ENCODE peak calls at places on chromosomes 2 and 18, in eight cellular contexts. One of them, this sample, is unnamed.

GRCh38 chr18:79543861-79544385 is 135.7 kb upstream of the CTDP1 start:
- DNase-seq in hepatocyte: no peak
- DNase-seq in posterior vena cava: peak; percentile 76
- DNase-seq in effector memory CD4-positive, alpha-beta T cell: no peak
- DNase-seq in GM23338: no peak
- DNase-seq in left cardiac atrium: peak; percentile 24
- DNase-seq in NCI-H510A: no peak
- DNase-seq in choroid plexus epithelial cell: no peak
- DNase-seq in this sample: no peak

GRCh38 chr2:156322681-156323211 is 9.8 kb downstream of the NR4A2 start:
- DNase-seq in hepatocyte: no peak
- DNase-seq in posterior vena cava: no peak
- DNase-seq in effector memory CD4-positive, alpha-beta T cell: no peak
- DNase-seq in GM23338: peak; percentile 91
- DNase-seq in left cardiac atrium: no peak
- DNase-seq in NCI-H510A: no peak
- DNase-seq in choroid plexus epithelial cell: no peak
- DNase-seq in this sample: no peak

GRCh38 chr2:33412920-33413319 is 63.5 kb upstream of the RASGRP3 start:
- DNase-seq in hepatocyte: peak; percentile 19
- DNase-seq in posterior vena cava: no peak
- DNase-seq in effector memory CD4-positive, alpha-beta T cell: no peak
- DNase-seq in GM23338: peak; percentile 54
- DNase-seq in left cardiac atrium: no peak
- DNase-seq in NCI-H510A: no peak
- DNase-seq in choroid plexus epithelial cell: peak; percentile 85
- DNase-seq in this sample: no peak

GRCh38 chr2:233446616-233447305 is 92.5 kb downstream of the DGKD start:
- DNase-seq in hepatocyte: no peak
- DNase-seq in posterior vena cava: peak; percentile 75
- DNase-seq in effector memory CD4-positive, alpha-beta T cell: no peak
- DNase-seq in GM23338: no peak
- DNase-seq in left cardiac atrium: peak; percentile 14
- DNase-seq in NCI-H510A: no peak
- DNase-seq in choroid plexus epithelial cell: no peak
- DNase-seq in this sample: no peak

GRCh38 chr2:137155351-137156104 is 390.2 kb downstream of the THSD7B start:
- DNase-seq in hepatocyte: no peak
- DNase-seq in posterior vena cava: no peak
- DNase-seq in effector memory CD4-positive, alpha-beta T cell: no peak
- DNase-seq in GM23338: no peak
- DNase-seq in left cardiac atrium: no peak
- DNase-seq in NCI-H510A: no peak
- DNase-seq in choroid plexus epithelial cell: peak; percentile 24
- DNase-seq in this sample: no peak

GRCh38 chr2:120424274-120424796 is 78.4 kb downstream of the INHBB start:
- DNase-seq in hepatocyte: no peak
- DNase-seq in posterior vena cava: no peak
- DNase-seq in effector memory CD4-positive, alpha-beta T cell: no peak
- DNase-seq in GM23338: no peak
- DNase-seq in left cardiac atrium: no peak
- DNase-seq in NCI-H510A: no peak
- DNase-seq in choroid plexus epithelial cell: no peak
- DNase-seq in this sample: no peak

GRCh38 chr18:7370812-7371211 is 139.9 kb downstream of the LRRC30 start:
- DNase-seq in hepatocyte: peak; percentile 37
- DNase-seq in posterior vena cava: peak; percentile 83
- DNase-seq in effector memory CD4-positive, alpha-beta T cell: no peak
- DNase-seq in GM23338: no peak
- DNase-seq in left cardiac atrium: peak; percentile 89
- DNase-seq in NCI-H510A: no peak
- DNase-seq in choroid plexus epithelial cell: no peak
- DNase-seq in this sample: no peak

GRCh38 chr2:73291461-73292315 is 1.7 kb downstream of the EGR4 start:
- DNase-seq in hepatocyte: no peak
- DNase-seq in posterior vena cava: peak; percentile 84
- DNase-seq in effector memory CD4-positive, alpha-beta T cell: no peak
- DNase-seq in GM23338: peak; percentile 79
- DNase-seq in left cardiac atrium: no peak
- DNase-seq in NCI-H510A: peak; percentile 28
- DNase-seq in choroid plexus epithelial cell: no peak
- DNase-seq in this sample: no peak

GRCh38 chr2:240245706-240246105 is 105.2 kb upstream of the OTOS start:
- DNase-seq in hepatocyte: no peak
- DNase-seq in posterior vena cava: peak; percentile 79
- DNase-seq in effector memory CD4-positive, alpha-beta T cell: no peak
- DNase-seq in GM23338: no peak
- DNase-seq in left cardiac atrium: no peak
- DNase-seq in NCI-H510A: no peak
- DNase-seq in choroid plexus epithelial cell: peak; percentile 61
- DNase-seq in this sample: no peak

GRCh38 chr2:111239107-111239506 is 118.4 kb downstream of the BCL2L11 start:
- DNase-seq in hepatocyte: no peak
- DNase-seq in posterior vena cava: no peak
- DNase-seq in effector memory CD4-positive, alpha-beta T cell: no peak
- DNase-seq in GM23338: no peak
- DNase-seq in left cardiac atrium: no peak
- DNase-seq in NCI-H510A: no peak
- DNase-seq in choroid plexus epithelial cell: no peak
- DNase-seq in this sample: no peak

GRCh38 chr2:99297990-99298389 is 3.0 kb downstream of the LYG1 start:
- DNase-seq in hepatocyte: no peak
- DNase-seq in posterior vena cava: no peak
- DNase-seq in effector memory CD4-positive, alpha-beta T cell: no peak
- DNase-seq in GM23338: no peak
- DNase-seq in left cardiac atrium: no peak
- DNase-seq in NCI-H510A: no peak
- DNase-seq in choroid plexus epithelial cell: peak; percentile 31
- DNase-seq in this sample: no peak

GRCh38 chr2:73163522-73164367 is 38.6 kb upstream of the NOTO start:
- DNase-seq in hepatocyte: peak; percentile 82
- DNase-seq in posterior vena cava: peak; percentile 87
- DNase-seq in effector memory CD4-positive, alpha-beta T cell: peak; percentile 34
- DNase-seq in GM23338: peak; percentile 90
- DNase-seq in left cardiac atrium: peak; percentile 64
- DNase-seq in NCI-H510A: no peak
- DNase-seq in choroid plexus epithelial cell: peak; percentile 86
- DNase-seq in this sample: no peak

GRCh38 chr18:32767400-32767799 is 5.4 kb downstream of the KLHL14 start:
- DNase-seq in hepatocyte: no peak
- DNase-seq in posterior vena cava: no peak
- DNase-seq in effector memory CD4-positive, alpha-beta T cell: no peak
- DNase-seq in GM23338: no peak
- DNase-seq in left cardiac atrium: no peak
- DNase-seq in NCI-H510A: peak; percentile 27
- DNase-seq in choroid plexus epithelial cell: no peak
- DNase-seq in this sample: no peak

GRCh38 chr18:26185267-26185666 is 41.0 kb upstream of the TAF4B start:
- DNase-seq in hepatocyte: no peak
- DNase-seq in posterior vena cava: no peak
- DNase-seq in effector memory CD4-positive, alpha-beta T cell: no peak
- DNase-seq in GM23338: peak; percentile 73
- DNase-seq in left cardiac atrium: no peak
- DNase-seq in NCI-H510A: no peak
- DNase-seq in choroid plexus epithelial cell: peak; percentile 11
- DNase-seq in this sample: no peak

GRCh38 chr18:46411862-46412690 is 244.9 kb downstream of the LOXHD1 start:
- DNase-seq in hepatocyte: no peak
- DNase-seq in posterior vena cava: no peak
- DNase-seq in effector memory CD4-positive, alpha-beta T cell: no peak
- DNase-seq in GM23338: peak; percentile 34
- DNase-seq in left cardiac atrium: peak; percentile 32
- DNase-seq in NCI-H510A: no peak
- DNase-seq in choroid plexus epithelial cell: peak; percentile 85
- DNase-seq in this sample: no peak

GRCh38 chr2:58140508-58141072 is 94.0 kb downstream of the VRK2 start:
- DNase-seq in hepatocyte: no peak
- DNase-seq in posterior vena cava: no peak
- DNase-seq in effector memory CD4-positive, alpha-beta T cell: no peak
- DNase-seq in GM23338: no peak
- DNase-seq in left cardiac atrium: no peak
- DNase-seq in NCI-H510A: no peak
- DNase-seq in choroid plexus epithelial cell: no peak
- DNase-seq in this sample: no peak

GRCh38 chr18:62372156-62372555 is 47.0 kb downstream of the TNFRSF11A start:
- DNase-seq in hepatocyte: no peak
- DNase-seq in posterior vena cava: no peak
- DNase-seq in effector memory CD4-positive, alpha-beta T cell: no peak
- DNase-seq in GM23338: no peak
- DNase-seq in left cardiac atrium: no peak
- DNase-seq in NCI-H510A: no peak
- DNase-seq in choroid plexus epithelial cell: no peak
- DNase-seq in this sample: peak; percentile 52

GRCh38 chr2:56184500-56184996 is 758 bp downstream of the CCDC85A start:
- DNase-seq in hepatocyte: peak; percentile 44
- DNase-seq in posterior vena cava: no peak
- DNase-seq in effector memory CD4-positive, alpha-beta T cell: no peak
- DNase-seq in GM23338: peak; percentile 52
- DNase-seq in left cardiac atrium: peak; percentile 26
- DNase-seq in NCI-H510A: peak; percentile 10
- DNase-seq in choroid plexus epithelial cell: peak; percentile 8
- DNase-seq in this sample: no peak

GRCh38 chr2:128356127-128356526 is 37.5 kb upstream of the HS6ST1 start:
- DNase-seq in hepatocyte: no peak
- DNase-seq in posterior vena cava: no peak
- DNase-seq in effector memory CD4-positive, alpha-beta T cell: no peak
- DNase-seq in GM23338: no peak
- DNase-seq in left cardiac atrium: no peak
- DNase-seq in NCI-H510A: no peak
- DNase-seq in choroid plexus epithelial cell: no peak
- DNase-seq in this sample: no peak

GRCh38 chr2:161576421-161576820 is 47.8 kb upstream of the SLC4A10 start:
- DNase-seq in hepatocyte: no peak
- DNase-seq in posterior vena cava: no peak
- DNase-seq in effector memory CD4-positive, alpha-beta T cell: no peak
- DNase-seq in GM23338: peak; percentile 90
- DNase-seq in left cardiac atrium: no peak
- DNase-seq in NCI-H510A: no peak
- DNase-seq in choroid plexus epithelial cell: no peak
- DNase-seq in this sample: no peak

GRCh38 chr18:34773961-34774754 is 64.1 kb downstream of the DTNA start:
- DNase-seq in hepatocyte: peak; percentile 18
- DNase-seq in posterior vena cava: no peak
- DNase-seq in effector memory CD4-positive, alpha-beta T cell: no peak
- DNase-seq in GM23338: no peak
- DNase-seq in left cardiac atrium: peak; percentile 44
- DNase-seq in NCI-H510A: no peak
- DNase-seq in choroid plexus epithelial cell: peak; percentile 50
- DNase-seq in this sample: no peak

GRCh38 chr18:10379511-10379910 is 74.9 kb upstream of the APCDD1 start:
- DNase-seq in hepatocyte: no peak
- DNase-seq in posterior vena cava: no peak
- DNase-seq in effector memory CD4-positive, alpha-beta T cell: no peak
- DNase-seq in GM23338: no peak
- DNase-seq in left cardiac atrium: no peak
- DNase-seq in NCI-H510A: no peak
- DNase-seq in choroid plexus epithelial cell: no peak
- DNase-seq in this sample: no peak

GRCh38 chr18:51196116-51196810 is 1.2 kb downstream of the MEX3C start:
- DNase-seq in hepatocyte: peak; percentile 46
- DNase-seq in posterior vena cava: peak; percentile 82
- DNase-seq in effector memory CD4-positive, alpha-beta T cell: no peak
- DNase-seq in GM23338: no peak
- DNase-seq in left cardiac atrium: peak; percentile 55
- DNase-seq in NCI-H510A: no peak
- DNase-seq in choroid plexus epithelial cell: peak; percentile 38
- DNase-seq in this sample: no peak

GRCh38 chr2:231900486-231900942 is 25.7 kb downstream of the NPPC start:
- DNase-seq in hepatocyte: peak; percentile 84
- DNase-seq in posterior vena cava: peak; percentile 93
- DNase-seq in effector memory CD4-positive, alpha-beta T cell: no peak
- DNase-seq in GM23338: peak; percentile 94
- DNase-seq in left cardiac atrium: peak; percentile 75
- DNase-seq in NCI-H510A: no peak
- DNase-seq in choroid plexus epithelial cell: peak; percentile 75
- DNase-seq in this sample: peak; percentile 21

GRCh38 chr2:196453613-196454047 is 185.9 kb upstream of the CCDC150 start:
- DNase-seq in hepatocyte: peak; percentile 59
- DNase-seq in posterior vena cava: no peak
- DNase-seq in effector memory CD4-positive, alpha-beta T cell: no peak
- DNase-seq in GM23338: peak; percentile 79
- DNase-seq in left cardiac atrium: no peak
- DNase-seq in NCI-H510A: no peak
- DNase-seq in choroid plexus epithelial cell: peak; percentile 85
- DNase-seq in this sample: peak; percentile 44

GRCh38 chr2:138956116-138956515 is 175.9 kb upstream of the NXPH2 start:
- DNase-seq in hepatocyte: no peak
- DNase-seq in posterior vena cava: no peak
- DNase-seq in effector memory CD4-positive, alpha-beta T cell: no peak
- DNase-seq in GM23338: peak; percentile 12
- DNase-seq in left cardiac atrium: no peak
- DNase-seq in NCI-H510A: no peak
- DNase-seq in choroid plexus epithelial cell: no peak
- DNase-seq in this sample: no peak

GRCh38 chr2:28557389-28558119 is 61.7 kb downstream of the PLB1 start:
- DNase-seq in hepatocyte: peak; percentile 52
- DNase-seq in posterior vena cava: no peak
- DNase-seq in effector memory CD4-positive, alpha-beta T cell: no peak
- DNase-seq in GM23338: no peak
- DNase-seq in left cardiac atrium: no peak
- DNase-seq in NCI-H510A: no peak
- DNase-seq in choroid plexus epithelial cell: no peak
- DNase-seq in this sample: no peak

GRCh38 chr2:111165084-111165483 is 44.4 kb downstream of the BCL2L11 start:
- DNase-seq in hepatocyte: no peak
- DNase-seq in posterior vena cava: no peak
- DNase-seq in effector memory CD4-positive, alpha-beta T cell: no peak
- DNase-seq in GM23338: no peak
- DNase-seq in left cardiac atrium: peak; percentile 51
- DNase-seq in NCI-H510A: no peak
- DNase-seq in choroid plexus epithelial cell: no peak
- DNase-seq in this sample: no peak

GRCh38 chr18:3360211-3360610 is 89.8 kb upstream of the TGIF1 start:
- DNase-seq in hepatocyte: no peak
- DNase-seq in posterior vena cava: no peak
- DNase-seq in effector memory CD4-positive, alpha-beta T cell: no peak
- DNase-seq in GM23338: peak; percentile 83
- DNase-seq in left cardiac atrium: no peak
- DNase-seq in NCI-H510A: no peak
- DNase-seq in choroid plexus epithelial cell: no peak
- DNase-seq in this sample: no peak

GRCh38 chr2:227503433-227504406 is 31.8 kb downstream of the AGFG1 start:
- DNase-seq in hepatocyte: peak; percentile 8
- DNase-seq in posterior vena cava: no peak
- DNase-seq in effector memory CD4-positive, alpha-beta T cell: no peak
- DNase-seq in GM23338: no peak
- DNase-seq in left cardiac atrium: peak; percentile 45
- DNase-seq in NCI-H510A: no peak
- DNase-seq in choroid plexus epithelial cell: no peak
- DNase-seq in this sample: no peak

GRCh38 chr18:59752666-59753065 is 55.4 kb upstream of the CCBE1 start:
- DNase-seq in hepatocyte: no peak
- DNase-seq in posterior vena cava: no peak
- DNase-seq in effector memory CD4-positive, alpha-beta T cell: no peak
- DNase-seq in GM23338: no peak
- DNase-seq in left cardiac atrium: no peak
- DNase-seq in NCI-H510A: no peak
- DNase-seq in choroid plexus epithelial cell: no peak
- DNase-seq in this sample: no peak

GRCh38 chr2:1625281-1626001 is 118.9 kb downstream of the PXDN start:
- DNase-seq in hepatocyte: peak; percentile 50
- DNase-seq in posterior vena cava: peak; percentile 78
- DNase-seq in effector memory CD4-positive, alpha-beta T cell: no peak
- DNase-seq in GM23338: peak; percentile 97
- DNase-seq in left cardiac atrium: no peak
- DNase-seq in NCI-H510A: no peak
- DNase-seq in choroid plexus epithelial cell: peak; percentile 88
- DNase-seq in this sample: no peak

GRCh38 chr2:9844581-9844980 is 1.3 kb downstream of the TAF1B start:
- DNase-seq in hepatocyte: no peak
- DNase-seq in posterior vena cava: no peak
- DNase-seq in effector memory CD4-positive, alpha-beta T cell: no peak
- DNase-seq in GM23338: no peak
- DNase-seq in left cardiac atrium: no peak
- DNase-seq in NCI-H510A: no peak
- DNase-seq in choroid plexus epithelial cell: peak; percentile 44
- DNase-seq in this sample: peak; percentile 61

GRCh38 chr2:38315707-38316333 is 61.3 kb downstream of the ATL2 start:
- DNase-seq in hepatocyte: peak; percentile 57
- DNase-seq in posterior vena cava: no peak
- DNase-seq in effector memory CD4-positive, alpha-beta T cell: no peak
- DNase-seq in GM23338: peak; percentile 76
- DNase-seq in left cardiac atrium: no peak
- DNase-seq in NCI-H510A: no peak
- DNase-seq in choroid plexus epithelial cell: peak; percentile 73
- DNase-seq in this sample: peak; percentile 10

This sample was measured in GM12864.